ENCODE peak calls at places on chromosomes 3 and 15, in eight cellular contexts. J is activated T-cell treated with anti-CD3 and anti-CD28 coated beads for 1 hour, U is right atrium auricular region, Y is AG20443, N is NCI-H2171 treated with DMSO at 0.1 percent for 48 hours, W is bronchial epithelial cell, O is astrocyte, T is iPS-NIHi11. V is an unnamed sample.

GRCh38 chr3:79086514-79086913 is 681.3 kb downstream of the ROBO1 start:
- DNase-seq in J (no peak), T (peak; percentile 66), N (peak; percentile 68), U (no peak), Y (peak; percentile 55), O (peak; percentile 25), W (peak; percentile 59), V (peak; percentile 62)

GRCh38 chr3:99720985-99721632 is 82.7 kb downstream of the COL8A1 start:
- DNase-seq in T (no peak), U (no peak), W (peak; percentile 72), Y (peak; percentile 49), J (no peak), N (peak; percentile 35), O (peak; percentile 42), V (no peak)

GRCh38 chr15:76973362-76973743 is 21.6 kb upstream of the PSTPIP1 start:
- DNase-seq in T (peak; percentile 83), O (no peak), Y (peak; percentile 59), U (no peak), N (no peak), J (peak; percentile 60), W (no peak), V (peak; percentile 63)

GRCh38 chr3:196156160-196156559 is 55.0 kb downstream of the ZDHHC19 start:
- DNase-seq in N (no peak), T (no peak), O (no peak), W (no peak), U (no peak), J (no peak), Y (no peak), V (no peak)

GRCh38 chr15:74368121-74368520 is 675 bp upstream of the CYP11A1 start:
- DNase-seq in N (no peak), T (no peak), W (no peak), J (no peak), Y (no peak), U (no peak), O (no peak), V (no peak)

GRCh38 chr15:70196314-70197291 is 98.9 kb upstream of the TLE3 start:
- DNase-seq in T (peak; percentile 96), W (peak; percentile 99), Y (peak; percentile 93), O (peak; percentile 99), J (peak; percentile 6), U (no peak), N (peak; percentile 99), V (no peak)

GRCh38 chr3:60178931-60179653 is 1072.2 kb downstream of the FHIT start:
- DNase-seq in O (no peak), T (no peak), Y (no peak), U (no peak), N (no peak), W (no peak), J (no peak), V (no peak)

GRCh38 chr15:60110909-60111308 is 106.8 kb downstream of the FOXB1 start:
- DNase-seq in O (no peak), U (no peak), N (no peak), Y (no peak), W (no peak), T (no peak), J (no peak), V (no peak)

GRCh38 chr3:24135280-24135679 is 190.2 kb downstream of the NR1D2 start:
- DNase-seq in W (no peak), N (no peak), U (no peak), T (no peak), J (no peak), Y (peak; percentile 46), O (no peak), V (no peak)

GRCh38 chr15:53829471-53829870 is 70.0 kb upstream of the WDR72 start:
- DNase-seq in O (no peak), T (no peak), W (no peak), U (no peak), N (no peak), J (no peak), Y (no peak), V (no peak)

GRCh38 chr3:42979044-42979962 is at the start of gene GASK1A:
- DNase-seq in U (no peak), J (no peak), T (peak; percentile 82), N (no peak), O (no peak), Y (peak; percentile 48), W (no peak), V (peak; percentile 68)

GRCh38 chr3:152511904-152512303 is 243.2 kb downstream of the MBNL1 start:
- DNase-seq in W (no peak), N (no peak), Y (no peak), T (no peak), O (no peak), U (no peak), J (no peak), V (no peak)

GRCh38 chr15:44775923-44776322 is 39.6 kb downstream of the TRIM69 start:
- DNase-seq in T (no peak), O (no peak), Y (no peak), J (no peak), U (no peak), W (peak; percentile 66), N (peak; percentile 71), V (no peak)